ENCODE peak calls at places on chromosomes 1 and 21, in five cellular contexts. D is left cardiac atrium; K is stimulated activated CD4-positive, alpha-beta T cell treated with anti-CD3 and anti-CD28 coated beads, Interleukin-1b, Interleukin-23, amount 100 ng/mL, for 1 hour; G is activated T-helper 1 cell treated with anti-CD3 and anti-CD28 coated beads, Interleukin-2, amount 50 U/mL, for 16 hours; C is CD4-positive, CD25-positive, alpha-beta regulatory T cell. B is an unnamed sample.

GRCh38 chr1:167052389-167052788 is 37.8 kb downstream of the GPA33 start:
- DNase-seq in D (no peak), K (no peak), G (no peak), C (no peak), B (no peak)

GRCh38 chr1:162357681-162358266 is 18.9 kb downstream of the SPATA46 start:
- DNase-seq in D (no peak), K (no peak), G (no peak), C (no peak), B (no peak)

GRCh38 chr1:175895966-175896365 is 152.6 kb upstream of the TNR start:
- DNase-seq in D (no peak), K (no peak), G (no peak), C (no peak), B (no peak)

GRCh38 chr1:225890346-225891228 is 1.6 kb upstream of the LEFTY1 start:
- DNase-seq in D (no peak), K (no peak), G (no peak), C (no peak), B (no peak)

GRCh38 chr1:63148825-63149645 is 173.3 kb upstream of the FOXD3 start:
- DNase-seq in D (peak; percentile 24), K (no peak), G (no peak), C (no peak), B (no peak)

GRCh38 chr1:151715726-151716404 is 738 bp downstream of the CELF3 start:
- DNase-seq in D (no peak), K (no peak), G (no peak), C (no peak), B (no peak)

GRCh38 chr1:232943679-232944252 is 6.6 kb upstream of the NTPCR start:
- DNase-seq in D (no peak), K (no peak), G (no peak), C (no peak), B (no peak)

GRCh38 chr21:42835211-42835610 is 44.1 kb downstream of the WDR4 start:
- DNase-seq in D (no peak), K (no peak), G (no peak), C (no peak), B (no peak)

GRCh38 chr1:63326106-63326472 is 3.7 kb downstream of the FOXD3 start:
- DNase-seq in D (no peak), K (no peak), G (no peak), C (no peak), B (no peak)

GRCh38 chr1:46481961-46482360 is 7.7 kb upstream of the DMBX1 start:
- DNase-seq in D (no peak), K (no peak), G (no peak), C (no peak), B (no peak)

GRCh38 chr1:199725002-199725401 is 302.5 kb upstream of the NR5A2 start:
- DNase-seq in D (no peak), K (no peak), G (no peak), C (no peak), B (no peak)

GRCh38 chr1:4395676-4396075 is 258.7 kb upstream of the AJAP1 start:
- DNase-seq in D (no peak), K (no peak), G (no peak), C (no peak), B (no peak)

GRCh38 chr1:225525377-225525776 is 97.5 kb upstream of the LBR start:
- DNase-seq in D (no peak), K (no peak), G (no peak), C (no peak), B (no peak)

GRCh38 chr21:35395728-35396127 is 346.6 kb upstream of the RUNX1 start:
- DNase-seq in D (no peak), K (no peak), G (no peak), C (no peak), B (no peak)

GRCh38 chr1:115469703-115470476 is 131.8 kb upstream of the NGF start:
- DNase-seq in D (peak; percentile 45), K (no peak), G (no peak), C (no peak), B (no peak)

GRCh38 chr1:29575826-29576225 is 339.5 kb downstream of the PTPRU start:
- DNase-seq in D (no peak), K (no peak), G (no peak), C (no peak), B (no peak)

GRCh38 chr1:47996406-47997226 is 569 bp downstream of the TRABD2B start:
- DNase-seq in D (peak; percentile 44), K (no peak), G (no peak), C (no peak), B (no peak)

GRCh38 chr1:25619101-25619890 is 2.7 kb downstream of the MAN1C1 start:
- DNase-seq in D (peak; percentile 45), K (no peak), G (peak; percentile 38), C (peak; percentile 52), B (no peak)

GRCh38 chr1:229184066-229184465 is 86.8 kb upstream of the RAB4A start:
- DNase-seq in D (no peak), K (no peak), G (no peak), C (no peak), B (peak; percentile 37)

GRCh38 chr1:200890818-200891773 is 3.6 kb upstream of the INAVA start:
- DNase-seq in D (no peak), K (no peak), G (no peak), C (peak; percentile 20), B (peak; percentile 38)

GRCh38 chr1:213899413-213899812 is 88.4 kb upstream of the PROX1 start:
- DNase-seq in D (no peak), K (no peak), G (no peak), C (no peak), B (no peak)

GRCh38 chr21:31921079-31921478 is 48.3 kb downstream of the HUNK start:
- DNase-seq in D (no peak), K (no peak), G (no peak), C (no peak), B (no peak)

GRCh38 chr1:210332719-210333398 is 4.2 kb downstream of the HHAT start:
- DNase-seq in D (no peak), K (no peak), G (peak; percentile 30), C (peak; percentile 48), B (no peak)

GRCh38 chr1:53139911-53140310 is 2.5 kb downstream of the SLC1A7 start:
- DNase-seq in D (no peak), K (no peak), G (no peak), C (no peak), B (no peak)

GRCh38 chr1:228045405-228045804 is 37.1 kb upstream of the ARF1 start:
- DNase-seq in D (no peak), K (no peak), G (no peak), C (no peak), B (no peak)

GRCh38 chr1:221435510-221435909 is 306.4 kb downstream of the DUSP10 start:
- DNase-seq in D (no peak), K (no peak), G (no peak), C (peak; percentile 46), B (no peak)

GRCh38 chr1:80158266-80158665 is 1151.7 kb upstream of the ADGRL4 start:
- DNase-seq in D (no peak), K (no peak), G (no peak), C (no peak), B (no peak)

GRCh38 chr1:21696931-21697330 is 27.8 kb upstream of the RAP1GAP start:
- DNase-seq in D (no peak), K (no peak), G (no peak), C (no peak), B (no peak)

GRCh38 chr21:15823486-15824150 is 93.8 kb downstream of the USP25 start:
- DNase-seq in D (no peak), K (no peak), G (no peak), C (peak; percentile 48), B (no peak)

GRCh38 chr1:43454270-43455011 is 710 bp upstream of the HYI start:
- DNase-seq in D (peak; percentile 86), K (peak; percentile 4), G (peak; percentile 30), C (peak; percentile 54), B (peak; percentile 79)

GRCh38 chr1:100530901-100531487 is 6.9 kb upstream of the GPR88 start:
- DNase-seq in D (no peak), K (no peak), G (no peak), C (no peak), B (no peak)

GRCh38 chr21:27827972-27828371 is 861.1 kb upstream of the ADAMTS5 start:
- DNase-seq in D (no peak), K (no peak), G (no peak), C (no peak), B (no peak)

GRCh38 chr1:176241385-176242015 is 34.4 kb upstream of the COP1 start:
- DNase-seq in D (no peak), K (no peak), G (no peak), C (no peak), B (no peak)

GRCh38 chr21:38498057-38498833 is at the start of gene ERG:
- DNase-seq in D (peak; percentile 37), K (no peak), G (no peak), C (no peak), B (no peak)

GRCh38 chr1:241240084-241240483 is 116.9 kb downstream of the RGS7 start:
- DNase-seq in D (no peak), K (no peak), G (no peak), C (no peak), B (no peak)

GRCh38 chr1:185157599-185158469 is 867 bp downstream of the SWT1 start:
- DNase-seq in D (no peak), K (no peak), G (no peak), C (peak; percentile 10), B (no peak)

GRCh38 chr1:47178665-47179022 is 11.2 kb downstream of the PDZK1IP1 start:
- DNase-seq in D (no peak), K (no peak), G (no peak), C (no peak), B (no peak)

GRCh38 chr1:111989531-111990025 is at the start of gene KCND3:
- DNase-seq in D (peak; percentile 48), K (no peak), G (no peak), C (no peak), B (no peak)

GRCh38 chr1:36502616-36503015 is 19.9 kb upstream of the CSF3R start:
- DNase-seq in D (no peak), K (no peak), G (no peak), C (no peak), B (no peak)